ENCODE peak calls at places on chromosome 15, in five cellular contexts. J is PC-3, Q is endothelial cell of umbilical vein, M is HepG2, P is GM23248. I is an unnamed sample.

GRCh38 chr15:83127547-83128150 is 20.2 kb downstream of the TM6SF1 start:
- DNase-seq in J (peak; percentile 10), Q (no peak), M (no peak), P (no peak), I (no peak)

GRCh38 chr15:80436511-80437307 is 32.5 kb downstream of the ARNT2 start:
- DNase-seq in J (peak; percentile 93), Q (no peak), M (peak; percentile 32), P (peak; percentile 80), I (peak; percentile 38)

GRCh38 chr15:60573936-60574335 is 95.0 kb upstream of the ICE2 start:
- DNase-seq in J (no peak), Q (no peak), M (no peak), P (no peak), I (no peak)

GRCh38 chr15:70854669-70854976 is 666 bp upstream of the LARP6 start:
- DNase-seq in J (peak; percentile 62), Q (peak; percentile 36), M (no peak), P (peak; percentile 82), I (no peak)

GRCh38 chr15:69482686-69483256 is 30.2 kb downstream of the RPLP1 start:
- DNase-seq in J (peak; percentile 54), Q (no peak), M (no peak), P (no peak), I (no peak)

GRCh38 chr15:42184313-42184712 is 23.8 kb downstream of the VPS39 start:
- DNase-seq in J (no peak), Q (no peak), M (no peak), P (no peak), I (no peak)

GRCh38 chr15:40511472-40512133 is 40.8 kb downstream of the CHST14 start:
- DNase-seq in J (peak; percentile 72), Q (peak; percentile 47), M (peak; percentile 62), P (peak; percentile 76), I (no peak)

GRCh38 chr15:67130673-67131601 is 65.5 kb downstream of the SMAD3 start:
- DNase-seq in J (no peak), Q (no peak), M (no peak), P (peak; percentile 91), I (no peak)

GRCh38 chr15:31435891-31436628 is 109.4 kb downstream of the KLF13 start:
- DNase-seq in J (peak; percentile 8), Q (no peak), M (no peak), P (peak; percentile 87), I (no peak)

GRCh38 chr15:63218114-63218808 is 28.9 kb downstream of the RAB8B start:
- DNase-seq in J (peak; percentile 24), Q (no peak), M (peak; percentile 27), P (peak; percentile 86), I (no peak)

GRCh38 chr15:95174281-95174680 is 942.9 kb downstream of the MCTP2 start:
- DNase-seq in J (no peak), Q (no peak), M (no peak), P (peak; percentile 44), I (no peak)

GRCh38 chr15:62605292-62605691 is 437.3 kb upstream of the TPM1 start:
- DNase-seq in J (no peak), Q (no peak), M (no peak), P (no peak), I (no peak)

GRCh38 chr15:25933456-25934158 is 70.5 kb upstream of the ATP10A start:
- DNase-seq in J (peak; percentile 75), Q (no peak), M (peak; percentile 47), P (peak; percentile 94), I (no peak)

GRCh38 chr15:63600001-63600645 is 2.9 kb downstream of the FBXL22 start:
- DNase-seq in J (peak; percentile 17), Q (no peak), M (no peak), P (peak; percentile 57), I (no peak)

GRCh38 chr15:66748320-66748779 is 46.3 kb downstream of the SMAD6 start:
- DNase-seq in J (peak; percentile 80), Q (peak; percentile 75), M (no peak), P (peak; percentile 76), I (no peak)

GRCh38 chr15:63349156-63349555 is 32.5 kb downstream of the CA12 start:
- DNase-seq in J (peak; percentile 57), Q (no peak), M (no peak), P (peak; percentile 57), I (no peak)

GRCh38 chr15:60374628-60375081 is 23.1 kb downstream of the ANXA2 start:
- DNase-seq in J (peak; percentile 97), Q (peak; percentile 98), M (peak; percentile 98), P (peak; percentile 97), I (no peak)

GRCh38 chr15:55681631-55682030 is 61.3 kb downstream of the PRTG start:
- DNase-seq in J (no peak), Q (no peak), M (no peak), P (no peak), I (no peak)

GRCh38 chr15:55687792-55688191 is 55.2 kb downstream of the PRTG start:
- DNase-seq in J (no peak), Q (no peak), M (no peak), P (no peak), I (no peak)

GRCh38 chr15:55683366-55683765 is 59.6 kb downstream of the PRTG start:
- DNase-seq in J (no peak), Q (no peak), M (no peak), P (peak; percentile 30), I (no peak)

DNA sequence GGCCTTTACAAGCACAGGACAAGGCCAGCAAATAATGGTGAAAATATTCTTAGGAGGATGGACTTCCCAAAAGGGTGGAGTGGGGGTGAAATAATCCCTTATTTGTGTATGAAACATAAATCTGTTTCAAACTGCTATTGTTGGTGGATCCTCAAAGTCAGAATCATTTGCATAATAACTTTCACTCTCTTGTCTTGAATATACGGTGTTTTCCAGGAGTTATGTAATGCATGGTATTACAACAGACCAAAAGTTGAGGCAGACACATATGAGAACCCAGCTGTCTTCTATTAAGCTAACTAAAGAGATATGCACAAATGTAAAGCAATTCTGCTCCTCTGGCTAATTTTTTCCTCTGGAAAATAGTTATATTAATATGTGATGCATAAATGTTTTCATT is 57.7 kb downstream of the PRTG start:
- DNase-seq in J (no peak), Q (no peak), M (no peak), P (peak; percentile 21), I (no peak)
- H3K4me2 ChIP-seq in J (no peak overlapping the region), Q (no peak overlapping the region), M (no peak overlapping the region), P (no peak overlapping the region), I (no peak overlapping the region)

GRCh38 chr15:78340243-78341056 is at the start of gene CRABP1:
- DNase-seq in J (no peak), Q (no peak), M (no peak), P (no peak), I (no peak)
- H3K9ac ChIP-seq in J (no peak within 1 kb of the TSS), Q (no peak within 1 kb of the TSS), M (no peak within 1 kb of the TSS), P (no peak within 1 kb of the TSS), I (no peak within 1 kb of the TSS)

GRCh38 chr15:52150878-52151277 is 38.3 kb upstream of the BCL2L10 start:
- DNase-seq in J (no peak), Q (no peak), M (no peak), P (no peak), I (no peak)

GRCh38 chr15:52146261-52146660 is 33.7 kb upstream of the BCL2L10 start:
- DNase-seq in J (no peak), Q (no peak), M (no peak), P (no peak), I (no peak)

GRCh38 chr15:52150043-52150825 is 37.7 kb upstream of the BCL2L10 start:
- DNase-seq in J (no peak), Q (no peak), M (no peak), P (no peak), I (no peak)

GRCh38 chr15:52146776-52147175 is 34.2 kb upstream of the BCL2L10 start:
- DNase-seq in J (no peak), Q (no peak), M (no peak), P (peak; percentile 21), I (no peak)

DNA sequence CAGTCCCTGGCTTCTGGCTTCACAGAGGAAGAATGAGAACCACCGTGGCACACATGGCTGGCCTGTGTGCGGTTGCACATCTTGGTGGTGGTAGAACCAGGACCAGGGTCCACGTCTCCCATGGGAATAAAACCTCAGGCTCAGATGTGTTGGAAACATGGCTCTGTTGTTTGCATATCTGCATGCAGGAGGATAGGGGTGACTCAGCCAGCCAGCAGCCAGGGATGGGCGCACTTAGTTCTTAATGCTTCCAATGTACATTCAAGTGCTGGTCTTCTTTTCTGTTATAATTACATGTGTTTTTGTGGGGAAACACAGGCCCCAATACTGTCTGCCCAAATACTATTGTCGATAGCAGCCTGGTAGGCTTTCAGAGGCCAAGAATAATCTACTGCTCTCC is 35.8 kb upstream of the BCL2L10 start:
- DNase-seq in J (no peak), Q (no peak), M (no peak), P (peak; percentile 15), I (no peak)
- H3K4me2 ChIP-seq in J (no peak overlapping the region), Q (no peak overlapping the region), M (no peak overlapping the region), P (no peak overlapping the region), I (no peak overlapping the region)

DNA sequence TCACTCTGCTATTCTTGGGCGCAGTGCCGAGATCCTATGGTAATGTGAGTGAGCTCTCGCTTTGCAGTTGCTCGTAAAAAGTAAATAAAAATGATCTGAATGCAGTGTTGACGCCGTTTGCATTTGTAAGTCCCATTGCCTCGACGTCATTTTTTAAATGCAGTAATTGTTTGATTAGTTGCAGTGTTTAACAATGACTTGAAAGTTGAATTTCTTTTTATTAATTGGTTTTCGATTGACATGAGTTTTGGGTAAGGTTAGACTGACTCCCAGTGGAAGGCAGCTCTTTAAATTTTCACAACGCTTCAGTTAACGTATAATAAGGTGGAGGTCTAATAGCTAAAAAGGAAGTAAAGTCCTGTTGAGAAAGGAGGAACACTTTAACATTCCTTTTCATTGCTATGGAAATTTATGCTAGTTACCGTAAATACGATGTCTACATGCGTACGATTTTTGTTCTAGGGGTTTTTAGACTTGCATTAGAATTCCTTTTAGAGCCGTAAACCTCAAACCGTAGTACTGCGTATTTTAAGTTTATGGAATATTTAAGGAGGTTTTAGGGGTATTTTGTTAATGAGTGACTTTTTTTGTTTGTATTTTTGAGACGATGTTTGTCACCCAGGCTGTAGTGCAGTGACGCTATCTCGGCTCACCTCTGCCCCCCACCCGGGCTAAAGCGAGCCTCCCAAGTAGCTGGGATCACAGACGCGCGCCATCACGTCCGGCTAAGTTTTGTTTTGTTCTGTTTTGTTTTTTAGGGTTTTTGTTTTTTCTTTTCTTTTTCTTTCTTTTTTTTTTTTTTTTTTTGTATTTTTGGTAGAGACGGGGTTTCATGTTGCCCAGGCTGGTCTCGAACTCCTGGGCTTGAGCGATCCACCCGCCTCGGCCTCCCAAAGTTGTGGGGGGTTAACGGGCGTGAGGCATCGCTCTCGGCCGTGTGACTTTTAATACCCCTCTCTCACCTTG is 1.4 kb downstream of the MORF4L1 start:
- DNase-seq in J (peak; percentile 24), Q (no peak), M (no peak), P (peak; percentile 60), I (no peak)
- H3K9ac ChIP-seq in J (peak overlapping the region; percentile 100), Q (peak overlapping the region; percentile 97), M (peak overlapping the region; percentile 100), P (peak overlapping the region; percentile 99), I (peak overlapping the region; percentile 100)

GRCh38 chr15:52702390-52702789 is 23.2 kb upstream of the ATOSA start:
- DNase-seq in J (no peak), Q (no peak), M (no peak), P (no peak), I (no peak)

GRCh38 chr15:52698514-52698913 is 19.3 kb upstream of the ATOSA start:
- DNase-seq in J (peak; percentile 12), Q (no peak), M (no peak), P (no peak), I (no peak)

GRCh38 chr15:52695146-52695545 is 16.0 kb upstream of the ATOSA start:
- DNase-seq in J (peak; percentile 11), Q (no peak), M (no peak), P (no peak), I (no peak)

DNA sequence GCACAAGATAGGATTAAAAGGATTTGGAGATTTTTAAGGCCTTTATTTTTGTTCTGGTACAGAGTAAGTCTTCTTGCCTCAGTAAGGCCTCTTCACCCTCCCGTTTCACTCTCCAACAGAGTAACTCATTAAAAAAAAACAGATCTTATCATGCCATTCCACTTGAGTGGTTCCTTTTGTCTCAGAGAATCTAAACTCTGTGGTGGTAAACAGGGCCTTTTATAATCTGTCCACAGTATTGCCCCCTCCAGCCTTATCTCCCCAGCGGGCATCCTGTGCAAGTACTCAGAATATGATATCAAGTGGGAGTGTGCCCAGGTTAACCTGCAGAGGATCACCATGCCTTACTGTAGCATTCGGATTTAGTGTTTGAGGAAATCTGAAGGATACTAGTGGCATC is 20.3 kb upstream of the ATOSA start:
- DNase-seq in J (no peak), Q (no peak), M (no peak), P (no peak), I (no peak)
- H3K4me2 ChIP-seq in J (no peak overlapping the region), Q (no peak overlapping the region), M (no peak overlapping the region), P (no peak overlapping the region), I (no peak overlapping the region)